ENCODE peak calls at places on chromosomes 6 and 20, in four cellular contexts. O is K562, I is HepG2, S is GM12878. J is an unnamed sample.

GRCh38 chr20:36572701-36573102 is 695 bp upstream of the TGIF2 start:
- DNase-seq in O (peak; percentile 39), I (peak; percentile 65), S (no peak), J (peak; percentile 58)

GRCh38 chr6:84033523-84034451 is at the start of gene MRAP2:
- DNase-seq in I (no peak), O (peak; percentile 72), S (no peak), J (peak; percentile 76)

GRCh38 chr20:45014671-45015415 is 48.5 kb downstream of the STK4 start:
- DNase-seq in O (no peak), S (no peak), I (no peak), J (no peak)

GRCh38 chr6:25312703-25313102 is 33.5 kb downstream of the CARMIL1 start:
- DNase-seq in S (no peak), I (no peak), O (no peak), J (no peak)

GRCh38 chr20:59318201-59318790 is 17.9 kb downstream of the EDN3 start:
- DNase-seq in S (no peak), O (no peak), I (no peak), J (no peak)

GRCh38 chr6:25369450-25370086 is 90.4 kb downstream of the CARMIL1 start:
- DNase-seq in O (no peak), S (no peak), I (peak; percentile 23), J (peak; percentile 32)

GRCh38 chr6:121523628-121524027 is 88.2 kb downstream of the GJA1 start:
- DNase-seq in S (no peak), O (no peak), I (no peak), J (peak; percentile 36)

GRCh38 chr6:143743256-143744166 is 65.7 kb downstream of the PHACTR2 start:
- DNase-seq in S (no peak), O (no peak), I (peak; percentile 82), J (peak; percentile 36)

GRCh38 chr6:51777631-51778030 is 309.8 kb downstream of the PKHD1 start:
- DNase-seq in O (no peak), S (no peak), I (no peak), J (no peak)

GRCh38 chr6:129637340-129638054 is 72.5 kb downstream of the ARHGAP18 start:
- DNase-seq in S (no peak), O (no peak), I (peak; percentile 56), J (no peak)

GRCh38 chr6:97437087-97437486 is 154.1 kb upstream of the MMS22L start:
- DNase-seq in S (no peak), O (peak; percentile 11), I (peak; percentile 31), J (peak; percentile 77)

GRCh38 chr6:112227411-112227810 is 27.0 kb downstream of the LAMA4 start:
- DNase-seq in O (no peak), I (no peak), S (no peak), J (no peak)

GRCh38 chr20:61112515-61112914 is 139.5 kb upstream of the CDH4 start:
- DNase-seq in I (no peak), S (no peak), O (no peak), J (no peak)

GRCh38 chr20:32524871-32525501 is 60.1 kb downstream of the NOL4L start:
- DNase-seq in O (no peak), I (no peak), S (no peak), J (no peak)

GRCh38 chr6:123323419-123324329 is 313.1 kb downstream of the TRDN start:
- DNase-seq in I (peak; percentile 6), O (no peak), S (no peak), J (no peak)

GRCh38 chr6:44381739-44382138 is 5.8 kb upstream of the CDC5L start:
- DNase-seq in S (no peak), O (no peak), I (peak; percentile 37), J (no peak)

GRCh38 chr6:94065707-94066337 is 646.5 kb upstream of the EPHA7 start:
- DNase-seq in O (no peak), S (no peak), I (no peak), J (peak; percentile 70)

GRCh38 chr6:139540276-139540675 is 165.8 kb upstream of the CITED2 start:
- DNase-seq in O (no peak), I (no peak), S (peak; percentile 32), J (no peak)

GRCh38 chr6:123962508-123962907 is 158.8 kb downstream of the NKAIN2 start:
- DNase-seq in O (no peak), I (peak; percentile 4), S (no peak), J (no peak)

GRCh38 chr20:44931911-44932310 is 22.1 kb downstream of the PABPC1L start:
- DNase-seq in O (no peak), I (no peak), S (no peak), J (no peak)

GRCh38 chr6:169265486-169266131 is 12.0 kb upstream of the THBS2 start:
- DNase-seq in S (no peak), O (no peak), I (no peak), J (no peak)

GRCh38 chr6:152338335-152339125 is 298.6 kb downstream of the SYNE1 start:
- DNase-seq in O (peak; percentile 41), I (peak; percentile 23), S (no peak), J (peak; percentile 50)

GRCh38 chr6:52609968-52610367 is 33.1 kb upstream of the TRAM2 start:
- DNase-seq in S (no peak), O (no peak), I (no peak), J (no peak)

GRCh38 chr6:24872769-24873168 is 63.0 kb downstream of the RIPOR2 start:
- DNase-seq in I (no peak), O (no peak), S (no peak), J (no peak)

GRCh38 chr20:31516166-31516565 is 1.9 kb downstream of the HM13 start:
- DNase-seq in O (no peak), S (no peak), I (no peak), J (no peak)

GRCh38 chr6:72522735-72523141 is 99.1 kb upstream of the KCNQ5 start:
- DNase-seq in S (no peak), I (peak; percentile 9), O (peak; percentile 14), J (peak; percentile 77)

GRCh38 chr6:153553627-153554026 is 422.5 kb upstream of the RGS17 start:
- DNase-seq in O (no peak), S (no peak), I (peak; percentile 4), J (peak; percentile 89)

GRCh38 chr20:4633780-4634179 is 87.9 kb upstream of the PRND start:
- DNase-seq in S (no peak), I (no peak), O (no peak), J (no peak)

GRCh38 chr6:89567635-89568390 is 70.7 kb downstream of the LYRM2 start:
- DNase-seq in O (no peak), S (no peak), I (peak; percentile 79), J (no peak)

GRCh38 chr20:37223053-37223452 is 38.6 kb downstream of the GHRH start:
- DNase-seq in I (no peak), S (no peak), O (no peak), J (no peak)

GRCh38 chr20:34302312-34302722 is 838 bp downstream of the AHCY start:
- DNase-seq in S (no peak), O (no peak), I (peak; percentile 39), J (peak; percentile 72)

GRCh38 chr6:156862711-156863110 is 85.5 kb downstream of the ARID1B start:
- DNase-seq in S (no peak), O (no peak), I (no peak), J (no peak)

GRCh38 chr20:47883186-47883585 is 97.9 kb upstream of the SULF2 start:
- DNase-seq in S (no peak), O (no peak), I (no peak), J (no peak)

GRCh38 chr6:21992178-21992967 is 304.5 kb downstream of the PRL start:
- DNase-seq in O (no peak), S (no peak), I (no peak), J (no peak)

GRCh38 chr6:150260931-150261330 is 107.9 kb upstream of the IYD start:
- DNase-seq in O (no peak), S (no peak), I (no peak), J (no peak)

GRCh38 chr6:71045296-71045695 is 88.4 kb upstream of the B3GAT2 start:
- DNase-seq in O (no peak), I (no peak), S (no peak), J (no peak)
- H2AFZ ChIP-seq in O (no peak overlapping the region), I (no peak overlapping the region), S (no peak overlapping the region), J (no peak overlapping the region)

DNA sequence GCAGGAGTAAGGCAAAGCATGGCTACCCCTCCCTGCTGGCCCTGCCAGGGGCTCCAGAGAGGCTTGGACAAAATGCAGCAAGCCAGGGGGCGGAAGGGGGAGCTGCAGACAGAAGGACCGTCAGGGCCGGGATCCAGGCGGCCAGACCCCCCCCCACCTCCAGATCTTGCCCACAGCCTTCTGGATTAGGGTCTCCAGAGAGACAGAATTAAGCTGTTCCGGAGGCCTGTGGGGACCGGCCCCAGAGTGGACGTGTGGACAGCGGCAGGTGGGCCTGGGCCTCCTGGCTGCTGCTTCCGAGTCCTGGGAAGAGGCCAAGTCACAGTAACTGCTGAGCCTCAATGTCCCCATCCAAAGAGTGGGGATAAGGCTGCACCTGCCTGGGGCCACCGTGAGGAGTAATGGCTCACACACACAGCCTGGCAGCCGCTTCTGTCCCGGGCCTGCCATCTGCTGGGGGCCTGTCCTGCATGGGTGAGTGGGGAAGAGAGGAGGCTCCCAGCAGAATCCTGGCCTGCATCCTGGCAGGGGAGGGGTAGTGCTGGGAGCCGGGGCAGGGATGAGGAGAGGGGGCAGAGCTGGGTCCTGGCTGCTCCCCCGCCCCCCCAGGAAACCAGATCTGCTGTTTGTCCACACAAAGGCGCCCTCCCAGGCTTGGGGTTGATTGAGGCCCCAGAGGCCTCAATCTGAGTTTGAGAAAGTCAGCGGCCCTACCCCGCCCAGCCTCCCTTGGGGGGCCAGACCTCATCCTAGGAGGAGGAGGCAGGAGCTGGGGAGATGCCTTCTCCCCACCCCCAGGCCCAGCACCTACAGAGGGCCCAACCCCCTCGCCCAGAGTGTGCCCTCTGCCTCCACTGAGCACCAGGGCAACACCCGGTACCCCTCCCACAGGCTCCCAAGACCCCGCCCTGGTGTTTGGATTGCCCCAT is 3.9 kb downstream of the LAMA5 start:
- DNase-seq in S (no peak), I (no peak), O (no peak), J (peak; percentile 63)
- TF ChIP-seq JUNB in S (no peak), I (no peak), O (no peak), J (no peak)

GRCh38 chr6:32108727-32109113 is 418 bp downstream of the TNXB start:
- DNase-seq in O (no peak), S (no peak), I (no peak), J (no peak)
- TF ChIP-seq EZH2 in O (no peak), S (no peak), I (no peak), J (no peak)

DNA sequence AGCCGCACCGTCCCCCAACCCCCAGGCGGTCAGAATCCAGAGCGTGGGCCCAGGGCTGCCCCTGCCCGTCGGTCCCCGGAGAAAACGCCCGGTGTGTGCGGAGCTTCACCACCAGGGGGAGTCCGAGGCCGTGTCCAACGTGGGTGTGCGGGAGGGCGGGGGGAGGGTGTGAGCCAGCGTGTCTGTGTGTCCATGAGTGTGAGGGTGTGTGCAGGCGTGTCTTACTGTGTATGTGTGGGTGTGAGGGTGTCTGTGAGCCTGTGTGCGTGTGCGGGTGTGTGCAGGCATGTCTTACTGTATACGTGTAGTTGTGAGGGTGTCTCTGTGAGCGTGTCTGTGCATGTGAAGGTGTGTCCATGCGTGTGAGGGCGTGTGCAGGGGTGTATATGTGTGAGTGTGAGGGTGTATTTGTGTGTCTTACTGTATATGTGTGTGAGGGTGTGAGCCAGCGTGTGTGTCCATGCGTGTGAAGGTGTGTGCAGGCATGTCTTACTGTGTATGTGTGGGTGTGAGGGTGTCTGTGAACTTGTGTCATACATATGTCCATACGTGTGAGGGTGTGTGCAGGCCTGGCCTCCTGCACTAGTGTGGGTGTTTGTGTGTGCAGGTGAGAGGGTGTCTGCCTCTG is 24.6 kb upstream of the GATA5 start:
- DNase-seq in I (peak; percentile 56), S (no peak), O (peak; percentile 89), J (peak; percentile 84)
- H2AFZ ChIP-seq in I (no peak overlapping the region), S (no peak overlapping the region), O (peak overlapping the region; percentile 56), J (peak overlapping the region; percentile 93)

GRCh38 chr6:7732219-7732618 is 6.3 kb downstream of the BMP6 start:
- DNase-seq in I (no peak), O (no peak), S (no peak), J (peak; percentile 16)
- TF ChIP-seq JUNB in I (no peak), O (no peak), S (no peak), J (no peak)

GRCh38 chr20:53942973-53943372 is 127.4 kb downstream of the BCAS1 start:
- DNase-seq in I (peak; percentile 62), O (no peak), S (no peak), J (no peak)
- TF ChIP-seq EZH2 in I (no peak), O (no peak), S (no peak), J (no peak)

J was measured in GM23338.